ENCODE peak calls at places on chromosomes 7 and 10, in four cellular contexts. P is foreskin keratinocyte, Q is tibial artery, E is HepG2. B is an unnamed sample.

GRCh38 chr7:106217089-106217542 is 67.7 kb downstream of the NAMPT start:
- DNase-seq in Q (peak), P (peak), E (no peak), B (no peak)

GRCh38 chr10:29736325-29737208 is 101.8 kb upstream of the SVIL start:
- DNase-seq in E (no peak), Q (peak), P (peak), B (no peak)

GRCh38 chr7:153616808-153617207 is 435.4 kb upstream of the DPP6 start:
- DNase-seq in Q (no peak), E (no peak), P (no peak), B (no peak)

GRCh38 chr10:122294006-122294405 is 22.9 kb downstream of the BTBD16 start:
- DNase-seq in E (no peak), P (peak), Q (no peak), B (no peak)

GRCh38 chr7:114293289-114294012 is 121.2 kb upstream of the FOXP2 start:
- DNase-seq in P (no peak), E (no peak), Q (no peak), B (no peak)

GRCh38 chr10:123007558-123008378 is 827 bp downstream of the IKZF5 start:
- DNase-seq in Q (peak), E (peak), P (peak), B (peak)

GRCh38 chr7:103528152-103528551 is 82.1 kb upstream of the SLC26A5 start:
- DNase-seq in P (no peak), Q (no peak), E (no peak), B (no peak)

GRCh38 chr7:118072893-118073674 is 110.9 kb upstream of the LSM8 start:
- DNase-seq in P (peak), Q (no peak), E (no peak), B (no peak)

GRCh38 chr7:68676789-68677535 is 921.3 kb upstream of the AUTS2 start:
- DNase-seq in P (no peak), E (no peak), Q (no peak), B (peak)

GRCh38 chr7:65912220-65912619 is 39.3 kb downstream of the VKORC1L1 start:
- DNase-seq in Q (no peak), E (no peak), P (no peak), B (no peak)

GRCh38 chr10:113666682-113667252 is 2.9 kb upstream of the NRAP start:
- DNase-seq in E (no peak), Q (no peak), P (peak), B (no peak)

GRCh38 chr10:86798636-86799035 is 42.2 kb downstream of the BMPR1A start:
- DNase-seq in P (no peak), Q (no peak), E (no peak), B (no peak)

GRCh38 chr10:71664585-71664984 is 55.0 kb downstream of the C10orf105 start:
- DNase-seq in P (no peak), E (no peak), Q (no peak), B (no peak)

GRCh38 chr10:133420579-133420978 is 3.8 kb downstream of the SPRN start:
- DNase-seq in E (no peak), Q (no peak), P (no peak), B (no peak)

DNA sequence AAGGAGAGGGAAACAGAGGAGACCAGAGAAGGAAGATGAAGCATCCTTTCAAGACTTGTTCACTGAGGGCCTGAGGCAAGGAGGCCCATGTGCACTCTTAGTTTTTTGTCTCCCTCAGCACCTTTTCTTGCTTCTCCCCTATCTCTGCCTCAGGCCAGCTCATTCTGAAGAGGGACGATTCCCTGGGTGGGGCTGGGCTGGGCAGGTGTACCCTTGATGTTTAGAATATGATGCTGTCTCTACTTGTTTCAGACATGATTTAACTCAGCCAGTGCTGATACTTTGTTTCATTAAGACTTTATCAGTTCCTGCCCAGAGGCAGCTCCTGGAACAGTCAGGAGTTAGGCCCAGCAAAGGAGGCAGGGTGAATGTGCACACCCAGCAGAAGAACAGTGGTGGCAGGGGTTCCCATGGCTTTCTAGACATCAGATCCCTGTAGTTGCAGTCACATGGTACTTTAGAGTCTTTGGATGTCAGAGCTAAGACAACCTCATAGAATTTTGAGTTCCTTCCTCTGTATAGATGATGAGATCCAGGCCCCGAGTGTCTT is 3.4 kb downstream of the PRXL2A start:
- DNase-seq in E (no peak), P (peak), Q (no peak), B (no peak)
- H3K27ac ChIP-seq in E (peak), P (no peak), Q (no peak), B (no peak)

GRCh38 chr10:80406249-80406648 is 2.1 kb upstream of the PRXL2A start:
- DNase-seq in E (no peak), P (no peak), Q (no peak), B (no peak)

GRCh38 chr10:80405636-80406035 is 2.7 kb upstream of the PRXL2A start:
- DNase-seq in E (no peak), P (no peak), Q (no peak), B (no peak)

GRCh38 chr10:80408198-80409085 is at the start of gene PRXL2A:
- DNase-seq in Q (peak), E (peak), P (no peak), B (peak)

GRCh38 chr10:80409121-80409520 is 770 bp downstream of the PRXL2A start:
- DNase-seq in E (no peak), Q (no peak), P (no peak), B (no peak)

DNA sequence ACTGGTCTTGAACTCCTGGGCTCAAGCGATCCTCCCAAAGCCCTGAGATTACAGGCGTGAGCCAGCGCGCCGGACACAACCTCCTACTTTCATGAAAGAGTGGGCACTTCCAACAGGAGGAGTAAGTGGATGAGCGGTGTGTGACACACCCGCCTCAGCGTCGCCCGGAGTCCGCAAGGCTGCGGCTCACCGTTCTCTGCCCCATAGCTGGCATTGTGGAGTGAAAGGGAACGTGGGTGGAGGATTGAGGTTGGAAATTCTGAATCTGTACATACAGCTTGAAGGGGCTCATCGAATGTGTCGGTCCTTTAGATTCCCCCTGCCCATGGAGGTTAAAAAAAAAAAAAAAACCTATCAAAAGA is 534 bp upstream of the PRXL2A start:
- DNase-seq in Q (no peak), E (peak), P (peak), B (no peak)
- H3K27ac ChIP-seq in Q (peak), E (peak), P (peak), B (peak)

GRCh38 chr10:34311679-34312078 is 503.4 kb downstream of the PARD3 start:
- DNase-seq in E (no peak), Q (no peak), P (no peak), B (no peak)
- H3K27ac ChIP-seq in E (no peak), Q (no peak), P (no peak), B (no peak)

GRCh38 chr10:13983035-13983434 is 347.7 kb downstream of the FRMD4A start:
- DNase-seq in E (no peak), Q (peak), P (no peak), B (no peak)
- H3K27ac ChIP-seq in E (no peak), Q (peak), P (no peak), B (no peak)

DNA sequence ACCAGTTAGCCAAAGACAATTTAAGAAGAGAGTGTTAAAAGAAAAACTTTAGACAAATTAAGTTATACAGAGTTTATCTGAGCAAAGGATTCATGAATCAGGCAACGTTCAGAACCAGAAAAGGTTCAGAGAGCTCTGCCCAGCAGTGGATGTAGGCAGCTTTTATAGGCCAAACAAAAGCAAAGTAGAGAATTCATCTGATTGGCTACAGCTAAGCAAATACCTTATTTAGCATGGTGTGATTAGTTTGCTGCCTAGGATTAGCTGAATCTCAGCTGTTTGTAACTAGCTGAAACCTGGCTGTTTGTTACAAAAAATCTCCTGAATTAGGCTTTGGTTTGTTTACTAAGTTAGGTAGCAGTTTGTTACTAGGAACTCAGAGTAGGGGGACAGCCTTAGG is 66.0 kb downstream of the SLC25A40 start:
- DNase-seq in E (no peak), Q (no peak), P (no peak), B (no peak)
- H3K27ac ChIP-seq in E (no peak), Q (no peak), P (no peak), B (no peak)

GRCh38 chr7:28136420-28136819 is 44.2 kb downstream of the JAZF1 start:
- DNase-seq in E (no peak), Q (no peak), P (no peak), B (no peak)

GRCh38 chr7:28137471-28137870 is 43.1 kb downstream of the JAZF1 start:
- DNase-seq in Q (no peak), E (no peak), P (no peak), B (no peak)

GRCh38 chr7:28135296-28135695 is 45.3 kb downstream of the JAZF1 start:
- DNase-seq in Q (no peak), P (no peak), E (no peak), B (no peak)

GRCh38 chr7:28136885-28137284 is 43.7 kb downstream of the JAZF1 start:
- DNase-seq in P (peak), E (no peak), Q (no peak), B (no peak)

GRCh38 chr7:28135760-28136159 is 44.8 kb downstream of the JAZF1 start:
- DNase-seq in Q (no peak), P (no peak), E (no peak), B (no peak)
- H3K27ac ChIP-seq in Q (no peak), P (no peak), E (no peak), B (no peak)

GRCh38 chr7:92682324-92682723 is 92.1 kb upstream of the FAM133B start:
- DNase-seq in E (peak), Q (no peak), P (no peak), B (no peak)
- H3K27ac ChIP-seq in E (peak), Q (peak), P (no peak), B (no peak)

DNA sequence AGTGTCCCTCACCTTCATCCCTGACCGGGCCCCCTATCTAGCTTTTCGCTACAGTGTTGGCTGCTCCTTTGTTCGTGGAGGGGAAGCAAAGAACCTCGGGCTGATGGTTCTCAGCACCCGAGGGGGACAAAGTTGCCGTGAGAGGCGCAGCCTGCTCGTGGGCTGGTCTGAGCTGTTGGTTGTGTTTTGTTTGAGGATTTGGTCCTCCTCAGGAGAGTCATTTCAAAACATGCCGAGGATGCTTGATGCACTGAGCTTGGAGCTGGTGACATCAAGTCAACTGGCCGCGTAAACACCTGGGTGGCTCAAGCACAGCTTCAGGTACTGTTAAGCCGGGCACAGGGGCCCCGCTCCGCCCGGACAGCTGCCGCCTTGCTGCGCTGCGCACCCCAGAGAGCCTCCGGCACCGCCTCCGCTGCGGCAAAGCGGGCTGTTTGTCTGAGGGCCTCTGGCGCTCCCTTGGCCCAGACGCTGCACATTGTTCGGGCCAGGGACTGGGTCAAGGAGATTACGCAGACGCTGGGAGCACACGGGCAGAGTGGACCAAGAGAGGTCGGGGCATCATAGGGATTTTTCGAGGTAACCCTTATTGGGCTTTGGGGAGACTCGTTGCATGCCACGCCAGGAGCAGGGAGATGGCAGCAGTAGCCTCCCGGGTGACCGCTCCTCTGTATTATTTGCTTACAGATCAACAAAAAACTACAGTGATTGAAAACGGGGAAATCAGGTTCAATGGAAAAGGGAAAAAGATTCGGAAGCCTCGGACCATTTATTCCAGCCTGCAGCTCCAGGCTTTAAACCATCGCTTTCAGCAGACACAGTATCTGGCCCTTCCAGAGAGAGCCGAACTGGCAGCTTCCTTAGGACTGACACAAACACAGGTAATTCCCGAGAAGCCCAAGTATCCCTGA is 1.9 kb downstream of the DLX6 start:
- DNase-seq in E (no peak), Q (no peak), P (no peak), B (no peak)
- H3K27ac ChIP-seq in E (peak), Q (no peak), P (no peak), B (no peak)

GRCh38 chr10:88116491-88116890 is 253.1 kb downstream of the PTEN start:
- DNase-seq in E (no peak), P (peak), Q (no peak), B (no peak)
- H3K27ac ChIP-seq in E (no peak), P (peak), Q (no peak), B (no peak)